ENCODE peak calls at places on chromosomes 13 and 19, in nine cellular contexts. N is SK-N-SH; W is foreskin melanocyte; V is EH; B is body of pancreas; D is stimulated activated CD4-positive, alpha-beta T cell treated with anti-CD3 and anti-CD28 coated beads, TNF-alpha, amount 100 ng/mL, for 48 hours; P is skeletal muscle cell; L is heart right ventricle; K is ELR. F is an unnamed sample.
A peak's percentile ranks its signal among the peaks of the same experiment; 100 is the strongest.

GRCh38 chr13:97335488-97336134 is 98.4 kb upstream of the RAP2A start:
- DNase-seq in V (no peak), L (no peak), P (no peak), W (peak; percentile 47), N (no peak), B (no peak), D (no peak), K (no peak), F (peak; percentile 31)

GRCh38 chr19:38417544-38418506 is 8.2 kb downstream of the RASGRP4 start:
- DNase-seq in N (no peak), B (peak; percentile 23), K (peak; percentile 40), L (peak; percentile 60), V (peak; percentile 24), P (no peak), W (no peak), D (peak; percentile 43), F (no peak)

GRCh38 chr19:31312004-31312403 is 37.2 kb downstream of the TSHZ3 start:
- DNase-seq in B (no peak), P (peak; percentile 52), K (peak; percentile 36), L (peak; percentile 34), D (peak; percentile 29), N (no peak), V (peak; percentile 81), W (peak; percentile 4), F (peak; percentile 92)

GRCh38 chr19:36916991-36917390 is 859 bp downstream of the ZNF568 start:
- DNase-seq in D (no peak), W (no peak), B (no peak), L (no peak), P (peak; percentile 5), V (peak; percentile 28), N (peak; percentile 58), K (peak; percentile 43), F (peak; percentile 38)

GRCh38 chr13:39942177-39942900 is 286.9 kb downstream of the COG6 start:
- DNase-seq in D (no peak), P (no peak), B (no peak), L (no peak), V (no peak), W (no peak), N (no peak), K (no peak), F (no peak)

GRCh38 chr19:1112254-1113208 is 8.7 kb downstream of the GPX4 start:
- DNase-seq in B (peak; percentile 51), V (no peak), D (no peak), L (no peak), K (no peak), P (no peak), N (peak; percentile 79), W (no peak), F (no peak)

GRCh38 chr19:6501740-6502648 is at the start of gene TUBB4A:
- DNase-seq in N (peak; percentile 95), D (no peak), P (no peak), W (peak; percentile 43), V (no peak), L (peak; percentile 11), B (no peak), K (no peak), F (no peak)

GRCh38 chr19:1560281-1560882 is 7.7 kb downstream of the MEX3D start:
- DNase-seq in N (no peak), W (no peak), D (no peak), B (no peak), L (no peak), P (no peak), K (no peak), V (no peak), F (no peak)

GRCh38 chr19:51007488-51007887 is 6.1 kb upstream of the KLK8 start:
- DNase-seq in B (no peak), W (no peak), K (no peak), L (no peak), D (no peak), P (no peak), V (no peak), N (no peak), F (no peak)

GRCh38 chr19:47227347-47228167 is 3.4 kb downstream of the BBC3 start:
- DNase-seq in N (peak; percentile 77), B (peak; percentile 78), W (peak; percentile 95), K (peak; percentile 91), L (peak; percentile 94), P (peak; percentile 89), V (peak; percentile 97), D (no peak), F (peak; percentile 98)

GRCh38 chr13:100534911-100535310 is 53.7 kb downstream of the GGACT start:
- DNase-seq in B (peak; percentile 51), N (no peak), K (no peak), V (no peak), L (no peak), W (no peak), D (no peak), P (no peak), F (no peak)

GRCh38 chr19:57078802-57079201 is 41.0 kb upstream of the USP29 start:
- DNase-seq in B (no peak), D (no peak), V (no peak), L (no peak), P (no peak), W (no peak), N (no peak), K (no peak), F (no peak)

GRCh38 chr13:110407531-110407930 is 100.4 kb downstream of the COL4A2 start:
- DNase-seq in B (no peak), L (no peak), W (no peak), D (no peak), V (no peak), K (no peak), N (no peak), P (no peak), F (no peak)

GRCh38 chr19:53993448-53993847 is 2.0 kb downstream of the CACNG6 start:
- DNase-seq in L (no peak), N (no peak), W (no peak), D (no peak), K (no peak), V (no peak), P (no peak), B (no peak), F (no peak)

GRCh38 chr19:57830071-57830602 is at the start of gene ZNF587B:
- DNase-seq in P (no peak), D (no peak), B (peak; percentile 59), V (peak; percentile 55), L (peak; percentile 86), K (peak; percentile 96), W (peak; percentile 80), N (peak; percentile 50), F (peak; percentile 89)

GRCh38 chr19:13151605-13152355 is 1.6 kb downstream of the IER2 start:
- DNase-seq in W (peak; percentile 94), L (peak; percentile 98), V (peak; percentile 97), P (peak; percentile 91), N (peak; percentile 95), D (peak; percentile 91), B (peak; percentile 98), K (peak; percentile 98), F (peak; percentile 98)

GRCh38 chr13:105878119-105878518 is 657.3 kb downstream of the EFNB2 start:
- DNase-seq in D (no peak), B (no peak), W (no peak), N (no peak), L (no peak), K (no peak), V (no peak), P (no peak), F (peak; percentile 20)

GRCh38 chr13:55234311-55234710 is 1906.4 kb upstream of the PRR20A start:
- DNase-seq in V (no peak), W (no peak), N (no peak), B (no peak), K (no peak), P (no peak), L (no peak), D (no peak), F (no peak)

GRCh38 chr19:10333758-10334339 is 520 bp upstream of the RAVER1 start:
- DNase-seq in P (no peak), W (no peak), V (peak; percentile 13), B (peak; percentile 29), K (peak; percentile 38), D (no peak), N (no peak), L (no peak), F (peak; percentile 4)

GRCh38 chr19:35063940-35064818 is 22.7 kb downstream of the HPN start:
- DNase-seq in K (peak; percentile 77), L (no peak), N (no peak), V (peak; percentile 58), P (peak; percentile 21), B (no peak), D (no peak), W (no peak), F (peak; percentile 55)

GRCh38 chr13:50838701-50839100 is 4.8 kb downstream of the DLEU7 start:
- DNase-seq in K (no peak), L (no peak), D (no peak), V (no peak), P (no peak), W (no peak), B (no peak), N (no peak), F (no peak)

GRCh38 chr19:38644719-38645118 is 2.7 kb upstream of the ACTN4 start:
- DNase-seq in N (no peak), W (no peak), V (peak; percentile 45), L (no peak), K (peak; percentile 42), B (no peak), D (no peak), P (no peak), F (no peak)

GRCh38 chr19:929523-930258 is 3.9 kb downstream of the ARID3A start:
- DNase-seq in P (no peak), L (no peak), K (no peak), D (no peak), B (no peak), V (no peak), N (no peak), W (no peak), F (no peak)

GRCh38 chr13:76991432-76991795 is 467 bp upstream of the CLN5 start:
- DNase-seq in L (no peak), P (no peak), K (peak; percentile 27), V (peak; percentile 9), B (no peak), D (peak; percentile 72), W (no peak), N (no peak), F (no peak)

GRCh38 chr13:113813749-113814434 is 50.0 kb downstream of the GAS6 start:
- DNase-seq in D (no peak), V (no peak), N (no peak), L (no peak), P (no peak), W (no peak), B (peak; percentile 41), K (no peak), F (peak; percentile 34)

GRCh38 chr13:20475927-20476691 is 49.5 kb downstream of the CRYL1 start:
- DNase-seq in K (no peak), V (no peak), W (no peak), B (peak; percentile 58), P (no peak), N (no peak), D (peak; percentile 57), L (no peak), F (no peak)

GRCh38 chr13:25375727-25376358 is 4.1 kb downstream of the ATP8A2 start:
- DNase-seq in B (peak; percentile 24), N (peak; percentile 76), K (peak; percentile 56), P (no peak), V (peak; percentile 45), L (peak; percentile 13), W (peak; percentile 26), D (peak; percentile 2), F (peak; percentile 63)

GRCh38 chr13:110445722-110446569 is 115.6 kb downstream of the RAB20 start:
- DNase-seq in L (no peak), W (no peak), B (no peak), P (no peak), N (no peak), K (peak; percentile 84), V (no peak), D (no peak), F (no peak)

GRCh38 chr13:98997738-98998641 is 20.1 kb upstream of the DOCK9 start:
- DNase-seq in N (no peak), P (peak; percentile 56), D (peak; percentile 9), V (peak; percentile 65), L (no peak), K (peak; percentile 74), B (no peak), W (no peak), F (no peak)

GRCh38 chr19:14073925-14074838 is 1.6 kb downstream of the MISP3 start:
- DNase-seq in N (peak; percentile 67), L (no peak), V (no peak), K (peak; percentile 17), B (no peak), P (no peak), W (no peak), D (no peak), F (no peak)

GRCh38 chr13:50130686-50131051 is 115.4 kb downstream of the KCNRG start:
- DNase-seq in K (peak; percentile 61), L (peak; percentile 36), N (peak; percentile 75), W (no peak), D (no peak), P (peak; percentile 26), V (peak; percentile 57), B (no peak), F (peak; percentile 69)